ENCODE peak calls at places on chromosome 16, in seven cellular contexts. T is RWPE1; P is AG09319; D is HFFc6; O is mucosa of descending colon; J is CD8-positive, alpha-beta T cell; Z is activated CD8-positive, alpha-beta T cell treated with anti-CD3 and anti-CD28 coated beads for 36 hours. V is an unnamed sample.

GRCh38 chr16:80931985-80932720 is 74.5 kb downstream of the CMC2 start:
- DNase-seq in T (no peak), P (no peak), D (peak), O (peak), J (no peak), Z (peak), V (no peak)

GRCh38 chr16:57608462-57609113 is 19.8 kb upstream of the ADGRG1 start:
- DNase-seq in T (no peak), P (no peak), D (no peak), O (no peak), J (no peak), Z (peak), V (peak)

GRCh38 chr16:87324411-87325275 is 7.5 kb upstream of the C16orf95 start:
- DNase-seq in T (peak), P (no peak), D (no peak), O (peak), J (peak), Z (peak), V (peak)

GRCh38 chr16:47574091-47575054 is 113.2 kb downstream of the PHKB start:
- DNase-seq in T (peak), P (no peak), D (no peak), O (no peak), J (no peak), Z (peak), V (no peak)

GRCh38 chr16:58451945-58452401 is 48.0 kb upstream of the NDRG4 start:
- DNase-seq in T (peak), P (no peak), D (peak), O (no peak), J (no peak), Z (no peak), V (no peak)

GRCh38 chr16:80803341-80804060 is 897 bp downstream of the CDYL2 start:
- DNase-seq in T (peak), P (no peak), D (no peak), O (peak), J (peak), Z (peak), V (no peak)

GRCh38 chr16:49858200-49859129 is 2.6 kb upstream of the ZNF423 start:
- DNase-seq in T (peak), P (no peak), D (no peak), O (peak), J (peak), Z (peak), V (no peak)

GRCh38 chr16:51766739-51767138 is 615.7 kb upstream of the SALL1 start:
- DNase-seq in T (no peak), P (no peak), D (no peak), O (no peak), J (no peak), Z (no peak), V (no peak)

GRCh38 chr16:26830716-26831115 is 236.0 kb upstream of the C16orf82 start:
- DNase-seq in T (no peak), P (no peak), D (no peak), O (no peak), J (no peak), Z (no peak), V (no peak)

GRCh38 chr16:57245472-57246113 is 534 bp downstream of the ARL2BP start:
- DNase-seq in T (peak), P (no peak), D (no peak), O (no peak), J (no peak), Z (peak), V (no peak)

GRCh38 chr16:89137666-89138512 is 33.7 kb upstream of the CDH15 start:
- DNase-seq in T (no peak), P (no peak), D (no peak), O (peak), J (peak), Z (no peak), V (no peak)

GRCh38 chr16:30912794-30913412 is 10.5 kb upstream of the FBXL19 start:
- DNase-seq in T (no peak), P (no peak), D (no peak), O (no peak), J (no peak), Z (no peak), V (no peak)

GRCh38 chr16:47903470-47903869 is 252.3 kb downstream of the ABCC12 start:
- DNase-seq in T (no peak), P (no peak), D (no peak), O (no peak), J (no peak), Z (no peak), V (no peak)

GRCh38 chr16:82093901-82094300 is 58.8 kb downstream of the HSD17B2 start:
- DNase-seq in T (no peak), P (no peak), D (no peak), O (no peak), J (no peak), Z (peak), V (no peak)

GRCh38 chr16:89037261-89038152 is 56.1 kb upstream of the ACSF3 start:
- DNase-seq in T (peak), P (no peak), D (peak), O (peak), J (peak), Z (peak), V (no peak)

GRCh38 chr16:62135903-62136302 is 99.7 kb upstream of the CDH8 start:
- DNase-seq in T (no peak), P (no peak), D (no peak), O (no peak), J (no peak), Z (no peak), V (no peak)

GRCh38 chr16:11560701-11561439 is 25.8 kb downstream of the LITAF start:
- DNase-seq in T (peak), P (no peak), D (peak), O (no peak), J (peak), Z (peak), V (peak)

GRCh38 chr16:68353366-68353765 is 42.5 kb downstream of the PRMT7 start:
- DNase-seq in T (no peak), P (no peak), D (no peak), O (peak), J (no peak), Z (no peak), V (no peak)

GRCh38 chr16:84270071-84270470 is 24.6 kb upstream of the WFDC1 start:
- DNase-seq in T (no peak), P (no peak), D (no peak), O (no peak), J (no peak), Z (no peak), V (no peak)

GRCh38 chr16:53666816-53667415 is 36.7 kb downstream of the RPGRIP1L start:
- DNase-seq in T (no peak), P (peak), D (no peak), O (no peak), J (no peak), Z (no peak), V (no peak)

GRCh38 chr16:81831722-81832126 is 52.6 kb downstream of the PLCG2 start:
- DNase-seq in T (no peak), P (no peak), D (no peak), O (peak), J (peak), Z (peak), V (peak)

GRCh38 chr16:9362050-9362449 is 270.6 kb downstream of the HAPSTR1 start:
- DNase-seq in T (no peak), P (no peak), D (no peak), O (no peak), J (no peak), Z (no peak), V (no peak)

GRCh38 chr16:62077998-62078397 is 41.8 kb upstream of the CDH8 start:
- DNase-seq in T (no peak), P (no peak), D (no peak), O (no peak), J (no peak), Z (no peak), V (no peak)

GRCh38 chr16:69651217-69651616 is 75.1 kb downstream of the NQO1 start:
- DNase-seq in T (no peak), P (no peak), D (no peak), O (no peak), J (no peak), Z (no peak), V (no peak)

GRCh38 chr16:70692130-70692470 is 6.2 kb upstream of the MTSS2 start:
- DNase-seq in T (no peak), P (no peak), D (no peak), O (no peak), J (peak), Z (no peak), V (no peak)

GRCh38 chr16:5490499-5490898 is 392.9 kb upstream of the EEF2KMT start:
- DNase-seq in T (no peak), P (no peak), D (no peak), O (peak), J (no peak), Z (peak), V (no peak)

GRCh38 chr16:51763072-51763658 is 612.1 kb upstream of the SALL1 start:
- DNase-seq in T (no peak), P (no peak), D (no peak), O (no peak), J (no peak), Z (no peak), V (no peak)

GRCh38 chr16:83068686-83069085 is 441.9 kb downstream of the CDH13 start:
- DNase-seq in T (no peak), P (peak), D (no peak), O (no peak), J (no peak), Z (no peak), V (no peak)

GRCh38 chr16:57262841-57263584 is 18.0 kb downstream of the ARL2BP start:
- DNase-seq in T (no peak), P (no peak), D (no peak), O (no peak), J (no peak), Z (no peak), V (no peak)

GRCh38 chr16:86931410-86931941 is 353.1 kb downstream of the FOXL1 start:
- DNase-seq in T (peak), P (peak), D (peak), O (no peak), J (no peak), Z (no peak), V (no peak)

GRCh38 chr16:22901563-22901962 is 87.6 kb downstream of the HS3ST2 start:
- DNase-seq in T (no peak), P (no peak), D (no peak), O (no peak), J (no peak), Z (no peak), V (no peak)

GRCh38 chr16:53480394-53480793 is 22.6 kb downstream of the AKTIP start:
- DNase-seq in T (no peak), P (no peak), D (no peak), O (no peak), J (no peak), Z (no peak), V (no peak)

GRCh38 chr16:85028638-85029412 is 1.2 kb downstream of the KIAA0513 start:
- DNase-seq in T (peak), P (no peak), D (peak), O (peak), J (peak), Z (peak), V (peak)

GRCh38 chr16:83965444-83966152 is 2.4 kb upstream of the NECAB2 start:
- DNase-seq in T (no peak), P (no peak), D (no peak), O (no peak), J (no peak), Z (no peak), V (no peak)

GRCh38 chr16:50273888-50274770 is 7.8 kb downstream of the ADCY7 start:
- DNase-seq in T (no peak), P (no peak), D (no peak), O (peak), J (peak), Z (peak), V (no peak)

DNA sequence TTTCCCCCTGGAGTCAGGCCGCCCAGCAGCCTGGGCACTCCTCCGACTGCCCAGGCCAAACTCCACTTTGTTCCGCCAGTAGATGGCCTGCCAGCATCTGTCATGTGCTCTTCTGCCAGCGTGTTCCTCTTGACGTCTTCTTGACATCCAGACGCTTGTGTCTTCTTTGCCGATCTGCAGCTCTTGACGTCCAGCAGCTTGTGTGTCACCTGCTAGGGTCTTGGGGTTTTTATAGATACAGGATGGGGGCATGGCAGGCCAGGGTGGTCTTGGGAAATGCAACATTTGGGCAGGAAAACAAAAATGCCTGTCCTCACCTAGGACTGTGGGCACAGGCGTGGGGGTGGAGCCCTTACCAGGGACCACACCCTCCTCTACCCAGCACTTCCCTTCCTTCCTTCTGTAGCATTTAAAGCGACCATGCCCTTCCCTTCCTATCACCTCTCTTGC is 88.7 kb downstream of the BMERB1 start:
- DNase-seq in T (no peak), P (no peak), D (no peak), O (peak), J (no peak), Z (no peak), V (no peak)
- TF ChIP-seq CTCF in T (no peak), P (no peak), D (no peak), O (no peak), J (no peak), Z (no peak), V (no peak)

DNA sequence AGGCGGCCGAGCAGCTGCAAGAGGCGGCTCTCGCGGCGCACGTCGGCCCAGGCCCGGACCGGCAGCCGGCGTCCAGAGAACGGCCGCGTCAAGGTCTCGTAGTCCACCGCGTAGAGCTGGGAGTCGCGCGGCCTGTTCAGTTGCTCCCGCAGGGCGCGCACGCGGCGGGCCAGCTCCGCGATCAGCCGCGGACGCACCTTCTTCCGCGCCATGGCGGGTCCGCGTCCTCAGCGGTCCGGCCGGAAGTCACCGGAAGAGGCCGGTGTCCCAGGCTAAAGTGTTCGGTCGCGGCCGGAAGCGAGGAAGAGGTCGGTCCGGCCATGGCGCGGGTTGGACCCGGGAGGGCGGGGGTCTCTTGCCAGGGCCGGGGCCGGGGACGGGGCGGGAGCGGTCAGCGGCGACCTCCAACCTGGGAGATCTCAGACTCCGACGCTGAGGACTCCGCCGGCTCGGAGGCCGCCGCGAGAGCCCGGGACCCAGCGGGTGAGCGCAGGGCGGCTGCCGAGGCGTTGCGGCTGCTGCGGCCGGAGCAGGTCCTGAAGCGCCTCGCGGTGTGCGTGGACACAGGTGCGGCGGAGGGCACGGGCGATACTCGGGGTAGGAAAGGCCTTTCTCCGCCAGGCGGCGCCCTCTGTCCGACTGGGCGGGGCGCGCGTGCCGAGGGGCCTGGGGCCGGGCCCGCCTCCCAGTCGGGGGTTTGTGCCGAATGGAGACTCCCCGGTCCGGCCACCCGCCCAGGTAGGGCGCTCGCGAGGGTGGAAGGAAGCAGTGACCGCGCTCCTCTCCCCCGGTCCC is at the start of gene MRPS34:
- DNase-seq in T (peak), P (peak), D (peak), O (peak), J (peak), Z (peak), V (peak)
- TF ChIP-seq CTCF in T (peak), P (peak), D (peak), O (peak), J (peak), Z (peak), V (peak)

DNA sequence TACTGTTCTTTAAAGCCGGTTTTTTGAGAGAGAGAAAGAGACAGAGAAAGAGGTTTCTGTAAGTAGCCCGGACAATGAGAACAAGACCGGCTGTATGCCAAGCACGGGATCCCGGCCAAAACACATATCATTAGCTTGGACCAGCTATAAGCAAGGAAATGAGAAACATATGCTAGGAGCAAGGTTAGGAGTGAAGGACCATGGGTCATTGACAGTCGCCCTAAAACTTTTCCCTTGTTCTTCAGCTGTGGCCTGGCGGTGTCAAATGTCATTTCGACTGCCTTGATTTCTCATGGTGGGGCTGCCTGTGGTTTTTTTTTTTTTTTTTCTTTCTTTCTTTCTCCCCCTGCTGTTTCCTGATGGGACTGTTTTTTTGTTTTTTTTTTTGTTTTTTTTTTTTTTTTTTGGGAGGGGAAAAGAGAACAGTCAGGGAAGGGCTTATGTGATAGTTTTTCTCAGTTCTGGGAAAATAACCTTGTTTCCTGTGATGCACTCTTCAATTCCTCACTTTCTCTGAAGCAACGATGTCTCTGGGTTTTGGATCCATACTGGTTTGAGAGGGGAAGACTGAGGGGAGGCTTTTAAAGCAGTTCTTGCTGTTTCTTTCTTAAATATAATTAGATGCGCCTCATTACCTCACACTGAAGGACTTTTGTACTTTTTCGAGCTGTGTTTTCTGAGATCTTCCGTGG is 124.8 kb upstream of the ZFHX3 start:
- DNase-seq in T (peak), P (peak), D (peak), O (peak), J (no peak), Z (no peak), V (no peak)
- TF ChIP-seq CTCF in T (no peak), P (peak), D (peak), O (no peak), J (no peak), Z (no peak), V (no peak)

GRCh38 chr16:55039511-55039910 is 108.8 kb downstream of the IRX5 start:
- DNase-seq in T (peak), P (no peak), D (no peak), O (no peak), J (no peak), Z (no peak), V (no peak)
- TF ChIP-seq CTCF in T (no peak), P (no peak), D (no peak), O (no peak), J (no peak), Z (no peak), V (no peak)

DNA sequence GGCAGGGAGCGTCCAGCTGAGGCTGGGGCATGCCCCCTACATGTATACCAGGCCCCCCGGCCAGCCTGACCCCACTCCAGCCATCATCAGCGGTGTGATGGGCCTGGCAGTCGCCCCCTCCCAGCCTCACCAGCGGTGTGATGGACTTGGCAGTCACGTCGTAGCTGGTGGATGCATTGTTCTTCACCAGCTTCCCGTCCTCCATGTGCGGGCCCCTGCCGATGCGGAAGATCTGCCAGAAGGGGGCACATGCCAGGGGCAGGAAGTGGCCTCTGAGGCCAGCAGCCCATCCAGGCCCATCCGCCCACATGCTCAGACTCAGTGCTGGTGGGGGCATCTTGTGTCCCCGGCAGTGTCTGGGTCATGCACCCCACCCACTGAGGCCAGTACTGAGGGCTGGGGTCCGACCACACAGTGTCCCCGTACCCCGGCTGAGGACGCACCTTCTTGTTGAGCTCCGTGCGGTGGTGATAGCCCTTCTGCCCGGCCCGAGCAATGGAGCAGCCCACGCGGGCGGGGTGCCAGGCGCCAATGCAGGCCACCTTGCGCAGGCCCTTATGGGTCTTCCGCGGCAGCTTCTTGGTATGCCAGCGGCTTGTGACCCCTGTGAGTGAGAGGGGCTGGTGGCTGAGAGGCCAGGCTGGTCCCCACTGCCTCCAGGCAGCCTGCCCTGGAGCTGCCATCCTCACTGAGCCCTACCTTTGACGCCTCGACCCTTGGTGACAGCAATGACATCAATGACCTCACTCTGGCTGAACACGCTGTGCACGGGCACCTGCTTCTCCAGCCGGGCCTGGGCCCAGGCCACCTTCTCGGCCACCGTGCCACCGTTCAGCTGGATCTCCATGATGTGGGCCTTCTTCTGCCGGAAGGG is 3.7 kb upstream of the MSRB1 start:
- DNase-seq in T (no peak), P (no peak), D (no peak), O (no peak), J (no peak), Z (no peak), V (no peak)
- TF ChIP-seq CTCF in T (no peak), P (no peak), D (peak), O (no peak), J (no peak), Z (no peak), V (no peak)

GRCh38 chr16:76278086-76278485 is 885 bp downstream of the CNTNAP4 start:
- DNase-seq in T (no peak), P (no peak), D (no peak), O (no peak), J (no peak), Z (no peak), V (no peak)

GRCh38 chr16:76277099-76278030 is at the start of gene CNTNAP4:
- DNase-seq in T (no peak), P (no peak), D (no peak), O (no peak), J (no peak), Z (no peak), V (no peak)

GRCh38 chr16:76280421-76280820 is 3.2 kb downstream of the CNTNAP4 start:
- DNase-seq in T (no peak), P (no peak), D (no peak), O (no peak), J (no peak), Z (no peak), V (no peak)

DNA sequence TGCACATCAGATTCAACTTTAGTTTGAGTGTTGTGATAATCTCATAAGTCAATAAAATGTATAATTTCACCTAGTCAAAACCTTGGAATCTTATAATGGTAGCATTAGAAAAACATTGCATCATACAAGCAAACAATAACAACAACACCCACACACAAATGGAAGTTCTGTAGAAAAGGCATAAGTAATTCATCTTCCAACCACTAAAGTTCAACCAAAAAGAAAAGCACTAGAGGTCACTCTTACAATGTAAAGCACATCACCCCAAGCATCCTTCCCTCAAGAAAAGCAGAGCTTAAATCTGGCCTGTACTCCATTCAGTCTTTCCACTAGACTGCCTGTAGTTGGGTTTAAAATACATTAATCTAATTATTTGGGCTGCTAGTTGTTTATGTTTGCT is 1.8 kb downstream of the CNTNAP4 start:
- DNase-seq in T (peak), P (no peak), D (no peak), O (no peak), J (no peak), Z (no peak), V (no peak)
- TF ChIP-seq CTCF in T (no peak), P (no peak), D (no peak), O (no peak), J (no peak), Z (no peak), V (no peak)